ENCODE peak calls at places on chromosomes 13 and 19, in four cellular contexts. E is A549, A is K562, T is GM12878. Q is an unnamed sample.
A peak's percentile ranks its signal among the peaks of the same experiment; 100 is the strongest.

GRCh38 chr19:17073869-17074627 is 1.2 kb downstream of the HAUS8 start:
- DNase-seq in E (no peak), A (peak; percentile 74), T (no peak), Q (no peak)

GRCh38 chr13:111365149-111366005 is 44.9 kb downstream of the TEX29 start:
- DNase-seq in E (no peak), A (no peak), T (no peak), Q (no peak)

GRCh38 chr19:38543807-38544568 is 73.8 kb downstream of the MAP4K1 start:
- DNase-seq in E (peak; percentile 96), A (peak; percentile 100), T (peak; percentile 64), Q (peak; percentile 78)

GRCh38 chr19:5893907-5894703 is 9.5 kb downstream of the NDUFA11 start:
- DNase-seq in E (no peak), A (peak; percentile 76), T (no peak), Q (peak; percentile 51)

GRCh38 chr13:46668302-46668720 is 115.3 kb downstream of the LRCH1 start:
- DNase-seq in E (no peak), A (no peak), T (no peak), Q (peak; percentile 89)

GRCh38 chr13:29210676-29211075 is 384.8 kb downstream of the SLC7A1 start:
- DNase-seq in E (no peak), A (no peak), T (no peak), Q (no peak)

GRCh38 chr19:52492991-52493470 is 34.4 kb upstream of the ZNF808 start:
- DNase-seq in E (no peak), A (peak; percentile 28), T (no peak), Q (peak; percentile 2)

GRCh38 chr19:42313096-42313839 is at the start of gene TMEM145:
- DNase-seq in E (peak; percentile 67), A (peak; percentile 79), T (no peak), Q (peak; percentile 19)

GRCh38 chr13:22793598-22794134 is 387.1 kb upstream of the SGCG start:
- DNase-seq in E (peak; percentile 6), A (no peak), T (no peak), Q (no peak)

GRCh38 chr13:98809345-98809777 is 56.9 kb upstream of the SLC15A1 start:
- DNase-seq in E (no peak), A (no peak), T (no peak), Q (no peak)

GRCh38 chr13:99974296-99974938 is 2.9 kb upstream of the ZIC5 start:
- DNase-seq in E (no peak), A (no peak), T (no peak), Q (no peak)

GRCh38 chr13:65336106-65336603 is 1894.0 kb downstream of the PCDH9 start:
- DNase-seq in E (no peak), A (no peak), T (no peak), Q (no peak)

GRCh38 chr19:33214621-33215020 is 11.0 kb downstream of the SLC7A10 start:
- DNase-seq in E (peak; percentile 72), A (peak; percentile 34), T (no peak), Q (no peak)

DNA sequence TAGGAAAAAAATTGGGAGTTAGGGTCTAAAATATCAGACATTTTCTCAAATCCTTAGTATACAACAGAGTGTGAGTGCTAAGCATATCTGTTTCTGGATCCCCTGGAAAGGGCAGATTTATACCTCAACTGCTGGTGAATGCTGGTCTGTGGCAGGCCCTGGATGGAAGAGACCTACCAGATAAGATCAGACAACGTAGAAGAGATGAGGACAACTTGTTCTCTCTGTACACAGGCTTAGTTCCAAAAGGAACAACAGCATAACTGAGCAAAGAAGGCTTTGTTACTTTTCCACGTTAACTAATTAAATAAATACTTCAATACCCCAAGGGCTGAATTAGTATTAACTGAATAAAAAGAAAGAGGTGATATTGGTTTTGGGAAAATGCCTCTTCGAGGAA is 1277.3 kb downstream of the SLITRK5 start:
- DNase-seq in E (no peak), A (no peak), T (no peak), Q (no peak)
- TF ChIP-seq MYC in E (no peak), A (no peak), T (no peak), Q (no peak)

GRCh38 chr13:76153239-76153638 is 517.1 kb downstream of the LMO7 start:
- DNase-seq in E (no peak), A (no peak), T (no peak), Q (no peak)

GRCh38 chr13:76148374-76148773 is 512.2 kb downstream of the LMO7 start:
- DNase-seq in E (no peak), A (no peak), T (no peak), Q (no peak)

GRCh38 chr13:76148926-76149325 is 512.8 kb downstream of the LMO7 start:
- DNase-seq in E (no peak), A (no peak), T (no peak), Q (no peak)
- TF ChIP-seq MYC in E (no peak), A (no peak), T (no peak), Q (no peak)

DNA sequence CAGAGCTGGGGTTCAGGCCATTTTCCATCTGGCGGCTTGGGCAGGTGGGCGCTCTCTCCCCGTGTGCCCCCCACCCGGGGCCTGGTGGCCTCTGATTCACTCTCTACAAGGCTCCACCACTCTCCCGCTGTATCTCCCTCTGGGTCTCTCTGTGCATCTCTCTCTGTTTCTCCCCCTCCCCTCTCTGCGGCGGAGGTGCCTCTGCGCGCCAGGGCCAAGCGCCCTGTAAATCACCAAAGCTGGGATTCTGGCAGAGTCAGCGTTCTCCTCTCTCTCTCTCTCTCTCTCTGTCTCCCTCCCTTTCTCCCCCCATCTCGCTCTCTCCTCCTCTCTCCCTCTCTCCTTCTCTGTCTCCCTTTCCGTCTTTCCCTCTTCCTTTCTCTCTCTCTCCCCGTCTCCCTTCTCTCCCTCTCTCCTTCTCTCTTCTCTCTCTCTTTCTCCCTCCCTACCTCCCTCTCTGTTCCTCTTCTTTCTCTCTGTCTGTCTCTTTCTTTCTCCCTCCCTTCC is 3.9 kb downstream of the NFIC start:
- DNase-seq in E (no peak), A (no peak), T (no peak), Q (no peak)
- TF ChIP-seq MYC in E (no peak), A (no peak), T (no peak), Q (no peak)

DNA sequence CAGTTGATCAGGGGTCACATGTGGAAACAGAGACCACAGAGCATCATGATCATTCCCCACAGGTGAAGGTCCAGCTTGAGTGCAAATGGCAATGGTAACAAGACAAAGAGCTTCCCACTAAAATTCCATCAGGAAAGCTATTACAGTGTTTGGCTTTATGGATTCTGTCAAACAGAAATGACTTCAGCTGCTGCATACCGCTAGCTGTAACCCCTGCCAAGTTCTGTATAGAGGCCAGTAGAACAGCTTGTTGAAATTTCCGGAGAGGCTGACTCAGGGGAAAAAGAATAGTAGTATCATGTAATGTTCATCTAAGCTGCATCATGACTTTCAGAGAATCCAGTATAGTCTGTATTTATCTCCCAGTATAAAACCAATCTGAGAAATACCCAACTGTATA is 1704.7 kb downstream of the SLITRK5 start:
- DNase-seq in E (no peak), A (no peak), T (no peak), Q (peak; percentile 73)
- TF ChIP-seq MYC in E (no peak), A (no peak), T (no peak), Q (no peak)

GRCh38 chr13:43094901-43095300 is 71.5 kb downstream of the DNAJC15 start:
- DNase-seq in E (no peak), A (no peak), T (peak; percentile 47), Q (no peak)
- TF ChIP-seq MYC in E (no peak), A (no peak), T (no peak), Q (no peak)

DNA sequence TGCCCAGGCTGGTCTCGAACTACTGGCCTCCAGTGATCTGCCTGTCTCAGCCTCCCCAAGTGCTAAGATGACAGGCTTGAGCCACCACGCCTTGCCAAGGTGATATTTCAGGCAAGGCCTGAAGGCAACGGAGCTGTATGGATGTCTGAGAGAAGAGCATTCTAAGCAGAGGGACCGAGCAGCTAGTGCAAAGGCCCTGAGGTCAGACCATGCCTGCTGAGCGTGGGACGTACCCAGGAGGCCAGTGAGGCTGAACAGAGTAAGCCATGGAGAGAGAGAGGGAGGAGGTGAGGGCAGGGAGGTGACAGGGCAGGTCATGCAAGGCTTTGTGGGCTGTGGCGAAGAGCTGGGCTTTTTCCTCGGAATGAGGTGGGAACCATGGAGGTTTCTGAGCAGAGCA is 3.4 kb upstream of the SLC44A2 start:
- DNase-seq in E (no peak), A (no peak), T (no peak), Q (no peak)
- TF ChIP-seq MYC in E (no peak), A (no peak), T (no peak), Q (no peak)

GRCh38 chr13:73440296-73440895 is 381.6 kb downstream of the KLF5 start:
- DNase-seq in E (peak; percentile 46), A (no peak), T (no peak), Q (no peak)
- TF ChIP-seq MYC in E (no peak), A (no peak), T (no peak), Q (no peak)

DNA sequence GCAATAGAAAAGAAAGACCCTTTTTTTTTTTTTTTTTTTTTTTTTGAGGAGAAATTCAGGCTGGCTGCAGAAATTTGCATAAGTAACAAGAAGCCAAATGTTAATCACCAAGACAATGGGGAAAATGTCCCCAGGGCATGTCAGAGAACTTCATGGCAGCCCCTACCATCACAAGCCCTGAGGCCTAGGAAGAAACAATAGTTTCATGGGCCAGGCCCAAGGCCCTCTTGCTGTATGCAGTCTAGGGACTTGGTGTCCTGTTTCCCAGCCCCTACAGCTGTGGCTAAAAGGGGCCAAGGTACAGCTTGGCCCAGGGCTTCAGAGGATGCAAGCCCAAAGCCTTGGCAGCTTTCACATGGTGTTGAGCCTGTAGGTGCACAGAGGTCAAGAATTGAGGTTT is 88.4 kb upstream of the TPP2 start:
- DNase-seq in E (no peak), A (no peak), T (no peak), Q (no peak)
- TF ChIP-seq MYC in E (no peak), A (no peak), T (no peak), Q (no peak)

DNA sequence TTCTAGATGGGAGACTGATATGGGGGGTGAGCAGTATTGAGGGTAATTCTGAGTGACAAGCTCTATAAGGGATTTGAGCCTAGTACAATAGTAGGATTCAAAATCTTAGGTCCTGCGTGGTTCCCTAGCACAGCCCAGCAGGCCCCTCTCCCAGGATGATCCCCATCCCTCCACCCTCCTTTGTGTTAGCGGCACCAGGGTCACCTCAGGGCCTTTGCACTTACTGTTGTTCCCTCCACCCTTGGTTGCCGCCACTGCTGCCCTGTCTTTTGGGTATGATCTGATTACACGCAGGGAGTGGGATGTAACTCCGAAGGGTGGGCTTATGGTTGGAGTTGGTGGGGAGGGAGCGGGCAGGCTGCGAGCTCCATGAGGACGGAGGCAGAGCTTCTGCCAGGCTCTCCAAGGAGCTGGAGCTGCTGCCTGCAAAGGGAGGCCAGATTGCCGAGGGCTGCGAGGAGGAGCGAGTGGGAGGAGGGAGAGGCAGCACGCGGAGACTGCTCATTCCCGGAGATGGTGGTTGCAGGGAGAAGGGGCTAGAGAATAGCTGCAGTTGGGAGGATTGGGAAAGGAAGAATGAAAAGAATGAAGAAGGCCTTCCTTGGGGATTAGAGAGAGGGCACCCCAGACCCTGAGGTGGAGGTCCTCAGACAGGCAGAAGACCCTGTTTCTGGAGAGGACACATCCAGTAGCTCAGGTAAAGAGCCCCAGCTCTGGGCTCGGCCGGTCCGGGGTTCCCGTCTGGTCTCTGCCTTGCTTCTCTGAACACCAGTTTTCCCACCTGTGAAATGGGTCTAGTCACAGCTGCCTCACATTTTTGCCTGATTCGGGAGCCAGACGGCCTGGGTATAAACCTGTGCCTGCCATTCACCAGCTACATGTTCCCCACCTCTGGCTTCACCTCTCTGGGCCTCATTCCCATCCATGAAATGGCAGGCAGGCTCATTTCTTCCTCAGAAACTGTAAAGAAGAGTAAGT is 5.2 kb downstream of the NACC1 start:
- DNase-seq in E (no peak), A (no peak), T (no peak), Q (no peak)
- TF ChIP-seq MYC in E (no peak), A (no peak), T (no peak), Q (no peak)

Q was measured in endothelial cell of umbilical vein.